ENCODE peak calls at places on chromosome 15, in seven cellular contexts. T is EL; W is IMR-90; V is HuH-7; O is occipital lobe; D is stimulated activated CD4-positive, alpha-beta T cell treated with anti-CD3 and anti-CD28 coated beads, Interleukin-2, amount 100 ng/mL, for 48 hours; K is uterus. J is an unnamed sample.

GRCh38 chr15:26771168-26771916 is 1.5 kb downstream of the GABRB3 start:
- DNase-seq in T (no peak), W (no peak), V (no peak), O (no peak), D (no peak), K (no peak), J (no peak)

GRCh38 chr15:101348643-101349496 is 53.8 kb upstream of the SNRPA1 start:
- DNase-seq in T (no peak), W (no peak), V (peak), O (no peak), D (no peak), K (no peak), J (no peak)

GRCh38 chr15:79240036-79240435 is 42.5 kb upstream of the ANKRD34C start:
- DNase-seq in T (no peak), W (no peak), V (no peak), O (no peak), D (no peak), K (no peak), J (no peak)

GRCh38 chr15:95017950-95018349 is 786.6 kb downstream of the MCTP2 start:
- DNase-seq in T (no peak), W (no peak), V (no peak), O (no peak), D (no peak), K (peak), J (no peak)

GRCh38 chr15:71691700-71692417 is 118.5 kb upstream of the NR2E3 start:
- DNase-seq in T (peak), W (peak), V (no peak), O (no peak), D (no peak), K (no peak), J (no peak)

GRCh38 chr15:96416218-96416933 is 85.9 kb downstream of the NR2F2 start:
- DNase-seq in T (no peak), W (no peak), V (no peak), O (no peak), D (no peak), K (no peak), J (no peak)

GRCh38 chr15:74748322-74748946 is at the start of gene CYP1A2:
- DNase-seq in T (no peak), W (no peak), V (no peak), O (no peak), D (no peak), K (no peak), J (no peak)

GRCh38 chr15:58276924-58277323 is 138.7 kb downstream of the AQP9 start:
- DNase-seq in T (no peak), W (no peak), V (no peak), O (no peak), D (no peak), K (no peak), J (no peak)

GRCh38 chr15:48028712-48029111 is 92.1 kb upstream of the SLC24A5 start:
- DNase-seq in T (no peak), W (no peak), V (no peak), O (no peak), D (no peak), K (no peak), J (no peak)

GRCh38 chr15:36392666-36393266 is 186.7 kb upstream of the CDIN1 start:
- DNase-seq in T (no peak), W (no peak), V (no peak), O (no peak), D (no peak), K (no peak), J (no peak)

GRCh38 chr15:76401285-76401684 is 64.7 kb downstream of the ISL2 start:
- DNase-seq in T (peak), W (peak), V (no peak), O (no peak), D (no peak), K (no peak), J (no peak)

GRCh38 chr15:63504979-63505841 is 817 bp downstream of the USP3 start:
- DNase-seq in T (peak), W (peak), V (no peak), O (peak), D (no peak), K (peak), J (peak)

GRCh38 chr15:76155742-76156141 is 96.0 kb downstream of the TMEM266 start:
- DNase-seq in T (peak), W (peak), V (no peak), O (no peak), D (no peak), K (no peak), J (no peak)

GRCh38 chr15:96076350-96076749 is 254.2 kb upstream of the NR2F2 start:
- DNase-seq in T (no peak), W (no peak), V (no peak), O (no peak), D (no peak), K (no peak), J (no peak)

GRCh38 chr15:77768107-77768506 is 135.4 kb upstream of the LINGO1 start:
- DNase-seq in T (no peak), W (no peak), V (no peak), O (no peak), D (no peak), K (no peak), J (no peak)

J was measured in naive B cell.